ENCODE peak calls at places on chromosome 21, in seven cellular contexts. One of them, this sample, is unnamed.

GRCh38 chr21:39364949-39365348 is 16.1 kb upstream of the HMGN1 start:
- DNase-seq in NCI-H1105 treated with DMSO at 0.1 percent for 48 hours: no peak
- DNase-seq in DMS 273 treated with DMSO at 0.1 percent for 48 hours: no peak
- DNase-seq in ELF-1: no peak
- DNase-seq in astrocyte of the spinal cord: no peak
- DNase-seq in NCI-H1417: no peak
- DNase-seq in GM04503: no peak
- DNase-seq in this sample: no peak

GRCh38 chr21:29704719-29705118 is 235.1 kb downstream of the GRIK1 start:
- DNase-seq in NCI-H1105 treated with DMSO at 0.1 percent for 48 hours: no peak
- DNase-seq in DMS 273 treated with DMSO at 0.1 percent for 48 hours: no peak
- DNase-seq in ELF-1: no peak
- DNase-seq in astrocyte of the spinal cord: peak; percentile 1
- DNase-seq in NCI-H1417: no peak
- DNase-seq in GM04503: no peak
- DNase-seq in this sample: no peak

GRCh38 chr21:45872471-45872870 is 109.1 kb upstream of the COL6A1 start:
- DNase-seq in NCI-H1105 treated with DMSO at 0.1 percent for 48 hours: no peak
- DNase-seq in DMS 273 treated with DMSO at 0.1 percent for 48 hours: no peak
- DNase-seq in ELF-1: no peak
- DNase-seq in astrocyte of the spinal cord: no peak
- DNase-seq in NCI-H1417: no peak
- DNase-seq in GM04503: no peak
- DNase-seq in this sample: no peak

GRCh38 chr21:16418211-16418610 is 688.4 kb downstream of the USP25 start:
- DNase-seq in NCI-H1105 treated with DMSO at 0.1 percent for 48 hours: no peak
- DNase-seq in DMS 273 treated with DMSO at 0.1 percent for 48 hours: no peak
- DNase-seq in ELF-1: no peak
- DNase-seq in astrocyte of the spinal cord: peak; percentile 48
- DNase-seq in NCI-H1417: no peak
- DNase-seq in GM04503: no peak
- DNase-seq in this sample: no peak

GRCh38 chr21:38948981-38949380 is 143.3 kb downstream of the ETS2 start:
- DNase-seq in NCI-H1105 treated with DMSO at 0.1 percent for 48 hours: no peak
- DNase-seq in DMS 273 treated with DMSO at 0.1 percent for 48 hours: no peak
- DNase-seq in ELF-1: no peak
- DNase-seq in astrocyte of the spinal cord: no peak
- DNase-seq in NCI-H1417: no peak
- DNase-seq in GM04503: no peak
- DNase-seq in this sample: no peak

GRCh38 chr21:31596055-31596454 is 63.4 kb upstream of the SOD1 start:
- DNase-seq in NCI-H1105 treated with DMSO at 0.1 percent for 48 hours: no peak
- DNase-seq in DMS 273 treated with DMSO at 0.1 percent for 48 hours: no peak
- DNase-seq in ELF-1: no peak
- DNase-seq in astrocyte of the spinal cord: no peak
- DNase-seq in NCI-H1417: no peak
- DNase-seq in GM04503: no peak
- DNase-seq in this sample: no peak

GRCh38 chr21:34986561-34987533 is 62.3 kb downstream of the RUNX1 start:
- DNase-seq in NCI-H1105 treated with DMSO at 0.1 percent for 48 hours: no peak
- DNase-seq in DMS 273 treated with DMSO at 0.1 percent for 48 hours: no peak
- DNase-seq in ELF-1: peak; percentile 56
- DNase-seq in astrocyte of the spinal cord: peak; percentile 95
- DNase-seq in NCI-H1417: no peak
- DNase-seq in GM04503: no peak
- DNase-seq in this sample: no peak

GRCh38 chr21:26819944-26820343 is 25.3 kb downstream of the ADAMTS1 start:
- DNase-seq in NCI-H1105 treated with DMSO at 0.1 percent for 48 hours: no peak
- DNase-seq in DMS 273 treated with DMSO at 0.1 percent for 48 hours: no peak
- DNase-seq in ELF-1: no peak
- DNase-seq in astrocyte of the spinal cord: no peak
- DNase-seq in NCI-H1417: no peak
- DNase-seq in GM04503: no peak
- DNase-seq in this sample: no peak

GRCh38 chr21:21163904-21164303 is 165.7 kb downstream of the NCAM2 start:
- DNase-seq in NCI-H1105 treated with DMSO at 0.1 percent for 48 hours: peak; percentile 68
- DNase-seq in DMS 273 treated with DMSO at 0.1 percent for 48 hours: no peak
- DNase-seq in ELF-1: peak; percentile 8
- DNase-seq in astrocyte of the spinal cord: peak; percentile 86
- DNase-seq in NCI-H1417: peak; percentile 39
- DNase-seq in GM04503: peak; percentile 12
- DNase-seq in this sample: peak; percentile 45

GRCh38 chr21:37644666-37645065 is 271.6 kb downstream of the KCNJ6 start:
- DNase-seq in NCI-H1105 treated with DMSO at 0.1 percent for 48 hours: no peak
- DNase-seq in DMS 273 treated with DMSO at 0.1 percent for 48 hours: no peak
- DNase-seq in ELF-1: no peak
- DNase-seq in astrocyte of the spinal cord: no peak
- DNase-seq in NCI-H1417: no peak
- DNase-seq in GM04503: no peak
- DNase-seq in this sample: no peak

GRCh38 chr21:32868631-32869454 is 97.3 kb upstream of the PAXBP1 start:
- DNase-seq in NCI-H1105 treated with DMSO at 0.1 percent for 48 hours: no peak
- DNase-seq in DMS 273 treated with DMSO at 0.1 percent for 48 hours: no peak
- DNase-seq in ELF-1: no peak
- DNase-seq in astrocyte of the spinal cord: no peak
- DNase-seq in NCI-H1417: no peak
- DNase-seq in GM04503: no peak
- DNase-seq in this sample: no peak

GRCh38 chr21:44360174-44360573 is 6.8 kb downstream of the TRPM2 start:
- DNase-seq in NCI-H1105 treated with DMSO at 0.1 percent for 48 hours: no peak
- DNase-seq in DMS 273 treated with DMSO at 0.1 percent for 48 hours: no peak
- DNase-seq in ELF-1: no peak
- DNase-seq in astrocyte of the spinal cord: no peak
- DNase-seq in NCI-H1417: no peak
- DNase-seq in GM04503: no peak
- DNase-seq in this sample: no peak

GRCh38 chr21:28150778-28151177 is 841.9 kb downstream of the LTN1 start:
- DNase-seq in NCI-H1105 treated with DMSO at 0.1 percent for 48 hours: no peak
- DNase-seq in DMS 273 treated with DMSO at 0.1 percent for 48 hours: no peak
- DNase-seq in ELF-1: no peak
- DNase-seq in astrocyte of the spinal cord: no peak
- DNase-seq in NCI-H1417: no peak
- DNase-seq in GM04503: no peak
- DNase-seq in this sample: no peak

This sample was measured in AG09319.